ENCODE peak calls at places on chromosomes 13 and 19, in five cellular contexts. Q is tibial nerve, R is ovary, F is transverse colon, V is suprapubic skin. P is an unnamed sample.

GRCh38 chr13:52319876-52320275 is 86.1 kb downstream of the THSD1 start:
- DNase-seq in V (no peak), Q (no peak), R (no peak), F (no peak), P (no peak)

GRCh38 chr19:4375164-4375619 is 25.2 kb downstream of the SH3GL1 start:
- DNase-seq in R (peak; percentile 46), F (peak; percentile 80), V (peak; percentile 81), Q (no peak), P (peak; percentile 78)

GRCh38 chr19:18009412-18010066 is 1.6 kb downstream of the ARRDC2 start:
- DNase-seq in F (no peak), V (no peak), Q (no peak), R (no peak), P (no peak)

GRCh38 chr13:21328201-21328600 is 130.9 kb downstream of the ZDHHC20 start:
- DNase-seq in V (no peak), F (no peak), Q (no peak), R (no peak), P (no peak)

GRCh38 chr13:46170687-46171086 is 11.3 kb downstream of the LCP1 start:
- DNase-seq in F (no peak), R (no peak), V (no peak), Q (no peak), P (no peak)

GRCh38 chr13:44470623-44471562 is 97.3 kb downstream of the SERP2 start:
- DNase-seq in Q (no peak), R (no peak), V (no peak), F (no peak), P (no peak)

GRCh38 chr13:32734511-32734910 is 148.3 kb downstream of the PDS5B start:
- DNase-seq in V (no peak), F (no peak), Q (peak; percentile 21), R (peak; percentile 14), P (no peak)

GRCh38 chr19:19871932-19872331 is 6.2 kb downstream of the ZNF253 start:
- DNase-seq in F (no peak), R (no peak), Q (no peak), V (no peak), P (no peak)

GRCh38 chr13:92362717-92363116 is 863.9 kb upstream of the GPC6 start:
- DNase-seq in Q (no peak), V (no peak), R (no peak), F (no peak), P (no peak)

GRCh38 chr19:33756177-33756576 is 40.5 kb upstream of the KCTD15 start:
- DNase-seq in V (no peak), Q (no peak), F (no peak), R (no peak), P (no peak)

GRCh38 chr13:96229356-96229755 is 139.4 kb downstream of the HS6ST3 start:
- DNase-seq in F (no peak), R (no peak), Q (no peak), V (no peak), P (no peak)

GRCh38 chr13:73039201-73040108 is 19.4 kb upstream of the KLF5 start:
- DNase-seq in V (no peak), Q (no peak), F (no peak), R (no peak), P (no peak)

GRCh38 chr19:44587863-44588752 is 25.3 kb upstream of the IGSF23 start:
- DNase-seq in Q (no peak), V (no peak), R (no peak), F (no peak), P (no peak)

GRCh38 chr13:93672996-93673395 is 446.4 kb downstream of the GPC6 start:
- DNase-seq in Q (no peak), R (no peak), V (no peak), F (no peak), P (no peak)

GRCh38 chr19:15869873-15870272 is 28.0 kb downstream of the CYP4F2 start:
- DNase-seq in F (no peak), R (no peak), V (no peak), Q (no peak), P (no peak)

GRCh38 chr13:49560270-49561063 is 24.9 kb downstream of the RCBTB1 start:
- DNase-seq in F (peak; percentile 15), V (no peak), R (no peak), Q (no peak), P (no peak)

GRCh38 chr19:18193388-18194207 is 580 bp downstream of the MPV17L2 start:
- DNase-seq in V (peak; percentile 80), F (no peak), Q (no peak), R (peak; percentile 82), P (peak; percentile 79)

GRCh38 chr13:112131081-112131739 is 64.3 kb downstream of the SOX1 start:
- DNase-seq in Q (no peak), F (no peak), R (no peak), V (no peak), P (no peak)

GRCh38 chr19:23310729-23311211 is 60.6 kb upstream of the ZNF724 start:
- DNase-seq in V (no peak), R (no peak), Q (no peak), F (no peak), P (no peak)

GRCh38 chr13:99605417-99606321 is 104.4 kb downstream of the TM9SF2 start:
- DNase-seq in F (peak; percentile 75), V (no peak), Q (peak; percentile 10), R (peak; percentile 48), P (no peak)

GRCh38 chr19:16084067-16084685 is 7.9 kb downstream of the TPM4 start:
- DNase-seq in R (no peak), V (no peak), F (no peak), Q (no peak), P (no peak)

GRCh38 chr13:76822691-76823267 is 63.4 kb downstream of the KCTD12 start:
- DNase-seq in F (no peak), V (no peak), R (no peak), Q (no peak), P (no peak)

GRCh38 chr13:32432856-32433255 is 4.9 kb upstream of the N4BP2L1 start:
- DNase-seq in V (no peak), R (no peak), F (no peak), Q (no peak), P (no peak)

GRCh38 chr13:44305216-44305615 is 68.4 kb upstream of the SERP2 start:
- DNase-seq in F (no peak), V (no peak), Q (no peak), R (no peak), P (no peak)

GRCh38 chr13:90562388-90562787 is 785.1 kb upstream of the MIR17HG start:
- DNase-seq in Q (no peak), R (no peak), F (no peak), V (no peak), P (no peak)

GRCh38 chr13:98507060-98507797 is 69.7 kb downstream of the STK24 start:
- DNase-seq in Q (peak; percentile 60), V (peak; percentile 80), F (peak; percentile 62), R (peak; percentile 60), P (peak; percentile 83)

GRCh38 chr13:104011505-104012270 is 945.5 kb upstream of the SLC10A2 start:
- DNase-seq in V (no peak), R (peak; percentile 22), Q (no peak), F (no peak), P (no peak)

GRCh38 chr19:17320435-17320834 is 11.1 kb downstream of the DDA1 start:
- DNase-seq in F (no peak), R (no peak), Q (no peak), V (no peak), P (no peak)

GRCh38 chr19:11096210-11096841 is 7.1 kb downstream of the LDLR start:
- DNase-seq in F (peak; percentile 33), V (no peak), Q (no peak), R (no peak), P (peak; percentile 91)

GRCh38 chr13:39970177-39970846 is 314.9 kb downstream of the COG6 start:
- DNase-seq in R (no peak), V (no peak), Q (no peak), F (no peak), P (no peak)

GRCh38 chr13:80577951-80578670 is 237.2 kb upstream of the SPRY2 start:
- DNase-seq in Q (no peak), V (no peak), R (no peak), F (no peak), P (no peak)

GRCh38 chr13:37481005-37481857 is 117.3 kb downstream of the POSTN start:
- DNase-seq in V (no peak), F (no peak), R (no peak), Q (no peak), P (no peak)

GRCh38 chr19:41998246-41999020 is 4.4 kb upstream of the ATP1A3 start:
- DNase-seq in R (no peak), V (no peak), F (peak; percentile 43), Q (no peak), P (no peak)

GRCh38 chr19:43524922-43525835 is 1.8 kb downstream of the ETHE1 start:
- DNase-seq in F (peak; percentile 87), Q (peak; percentile 58), R (peak; percentile 43), V (no peak), P (peak; percentile 75)
- H3K4me3 ChIP-seq in F (peak overlapping the region; percentile 94), Q (peak overlapping the region; percentile 89), R (peak overlapping the region; percentile 87), V (peak overlapping the region; percentile 80), P (peak overlapping the region; percentile 81)

GRCh38 chr13:42525035-42525504 is 48.9 kb upstream of the TNFSF11 start:
- DNase-seq in V (no peak), R (no peak), F (no peak), Q (no peak), P (no peak)

GRCh38 chr13:42524487-42525034 is 49.4 kb upstream of the TNFSF11 start:
- DNase-seq in Q (no peak), R (no peak), F (no peak), V (no peak), P (no peak)

DNA sequence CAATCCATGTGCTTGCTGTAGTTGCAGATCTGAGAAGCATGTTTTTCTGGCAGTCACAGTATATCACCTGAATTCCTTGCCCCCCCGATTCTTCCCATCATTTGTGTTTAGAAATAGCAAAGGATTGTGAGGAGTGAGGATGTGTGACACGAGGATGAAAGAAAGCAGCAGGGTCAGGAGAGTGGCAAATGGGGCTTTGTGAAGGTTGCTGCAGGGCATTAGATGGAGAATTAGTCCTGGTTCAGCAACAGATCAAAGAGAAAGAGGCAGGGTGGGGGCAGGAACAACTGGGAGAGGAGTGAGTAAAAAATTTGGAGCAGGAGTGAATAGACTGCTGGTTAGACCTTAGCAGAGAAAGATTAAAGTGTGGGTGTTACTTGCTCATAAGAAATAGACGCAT is 47.7 kb upstream of the TNFSF11 start:
- DNase-seq in V (no peak), R (no peak), Q (no peak), F (no peak), P (no peak)
- TF ChIP-seq EP300 in V (no peak), R (no peak), Q (no peak), F (no peak), P (no peak)

GRCh38 chr19:35298561-35298972 is 6.6 kb downstream of the MAG start:
- DNase-seq in F (no peak), R (no peak), Q (no peak), V (no peak), P (no peak)
- H3K27me3 ChIP-seq in F (peaks cover 5% of the 10 kb centered on the region), R (no peaks in the 10 kb centered on the region), Q (peaks cover 63% of the 10 kb centered on the region), V (peaks cover 65% of the 10 kb centered on the region), P (peaks cover 58% of the 10 kb centered on the region)

DNA sequence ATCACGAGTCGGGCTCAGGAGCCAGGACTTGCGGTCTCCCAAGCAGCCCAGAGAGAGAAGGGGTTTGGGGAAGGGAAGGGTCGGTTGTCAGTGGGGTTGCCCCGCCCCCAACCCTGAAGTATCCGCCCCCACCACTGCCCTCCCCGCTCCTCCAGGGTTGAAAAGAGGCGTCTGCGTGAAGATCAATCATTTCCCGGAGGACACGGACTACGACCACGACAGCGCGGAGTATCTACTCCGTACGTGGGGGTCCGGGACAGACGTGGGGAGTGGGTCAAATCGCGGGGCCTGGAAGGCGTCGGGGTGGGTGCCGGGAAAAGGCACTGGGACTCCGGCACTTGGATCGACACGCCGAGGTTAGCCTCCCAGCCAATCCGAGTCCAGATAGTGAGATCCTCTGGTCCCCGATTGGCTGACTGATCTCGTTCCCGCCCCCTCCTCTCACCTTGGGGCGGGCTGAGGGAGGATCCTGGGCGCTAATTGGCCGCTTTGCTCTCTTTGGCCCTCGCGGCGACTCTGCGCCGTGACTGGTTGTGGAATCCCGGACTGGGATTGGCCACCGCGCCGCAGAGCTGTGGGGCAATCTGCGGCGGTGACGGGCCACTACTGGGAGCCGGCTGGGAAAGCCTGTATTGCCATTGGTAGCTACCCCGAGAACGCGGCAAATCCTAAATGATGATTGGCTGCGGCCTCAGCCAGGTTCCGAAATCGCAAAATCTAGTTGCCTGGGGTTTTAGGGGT is 13.3 kb upstream of the CACNG6 start:
- DNase-seq in R (no peak), V (no peak), Q (peak; percentile 25), F (no peak), P (no peak)
- H3K4me3 ChIP-seq in R (no peak overlapping the region), V (peak overlapping the region; percentile 37), Q (no peak overlapping the region), F (no peak overlapping the region), P (peak overlapping the region; percentile 21)